ENCODE peak calls at places on chromosomes 4 and X, in ten cellular contexts. N is CD8-positive, alpha-beta T cell; E is effector memory CD4-positive, alpha-beta T cell; L is SK-N-SH; X is left ventricle myocardium inferior; Q is adrenal gland; M is fibroblast of lung; O is adipocyte; Y is thoracic aorta; V is H7. T is an unnamed sample.

GRCh38 chr4:150078996-150079581 is 844 bp downstream of the DCLK2 start:
- DNase-seq in N (no peak), E (no peak), L (peak; percentile 77), X (peak; percentile 34), Q (peak; percentile 31), M (peak; percentile 46), O (peak; percentile 67), Y (no peak), V (peak; percentile 74), T (no peak)

GRCh38 chr4:143241892-143242291 is 57.2 kb downstream of the USP38 start:
- DNase-seq in N (no peak), E (no peak), L (no peak), X (no peak), Q (no peak), M (no peak), O (no peak), Y (no peak), V (no peak), T (peak; percentile 14)

GRCh38 chrX:71210829-71211228 is 12.2 kb upstream of the GJB1 start:
- DNase-seq in N (no peak), E (no peak), L (no peak), X (no peak), Q (no peak), M (peak; percentile 34), O (peak; percentile 41), Y (no peak), V (no peak), T (no peak)

GRCh38 chrX:2272337-2272736 is 228.4 kb downstream of the DHRSX start:
- DNase-seq in N (no peak), E (no peak), L (no peak), X (no peak), Q (no peak), M (no peak), O (no peak), Y (no peak), V (peak; percentile 60), T (no peak)

GRCh38 chr4:113540859-113541258 is 220.7 kb downstream of the CAMK2D start:
- DNase-seq in N (no peak), E (no peak), L (no peak), X (no peak), Q (no peak), M (peak; percentile 46), O (no peak), Y (no peak), V (no peak), T (no peak)

GRCh38 chr4:186650401-186651180 is 73.1 kb downstream of the FAT1 start:
- DNase-seq in N (no peak), E (no peak), L (no peak), X (no peak), Q (no peak), M (no peak), O (no peak), Y (no peak), V (no peak), T (no peak)

GRCh38 chrX:2252331-2253065 is 248.3 kb downstream of the DHRSX start:
- DNase-seq in N (no peak), E (no peak), L (no peak), X (no peak), Q (no peak), M (no peak), O (no peak), Y (no peak), V (no peak), T (no peak)

GRCh38 chr4:82733636-82734035 is 65.0 kb downstream of the SCD5 start:
- DNase-seq in N (no peak), E (no peak), L (no peak), X (no peak), Q (peak; percentile 84), M (peak; percentile 72), O (peak; percentile 33), Y (no peak), V (no peak), T (no peak)

GRCh38 chrX:63934791-63935190 is 149.8 kb upstream of the ARHGEF9 start:
- DNase-seq in N (no peak), E (no peak), L (no peak), X (no peak), Q (no peak), M (no peak), O (no peak), Y (no peak), V (peak; percentile 3), T (no peak)

GRCh38 chrX:9379697-9380551 is 84.9 kb upstream of the TBL1X start:
- DNase-seq in N (no peak), E (no peak), L (no peak), X (no peak), Q (no peak), M (peak; percentile 16), O (peak; percentile 30), Y (no peak), V (no peak), T (peak; percentile 12)

GRCh38 chr4:133003169-133003568 is 145.9 kb upstream of the PCDH10 start:
- DNase-seq in N (no peak), E (no peak), L (no peak), X (no peak), Q (no peak), M (no peak), O (no peak), Y (no peak), V (no peak), T (no peak)

GRCh38 chr4:6225469-6225868 is 25.1 kb upstream of the JAKMIP1 start:
- DNase-seq in N (no peak), E (no peak), L (no peak), X (no peak), Q (no peak), M (peak; percentile 4), O (peak; percentile 39), Y (no peak), V (peak; percentile 85), T (peak; percentile 64)

GRCh38 chr4:112266823-112267222 is 18.9 kb downstream of the TIFA start:
- DNase-seq in N (no peak), E (no peak), L (peak; percentile 12), X (no peak), Q (no peak), M (peak; percentile 62), O (peak; percentile 69), Y (no peak), V (no peak), T (no peak)

GRCh38 chr4:128388352-128388630 is 100.7 kb upstream of the PGRMC2 start:
- DNase-seq in N (no peak), E (no peak), L (no peak), X (no peak), Q (no peak), M (no peak), O (no peak), Y (no peak), V (no peak), T (no peak)

GRCh38 chr4:3868146-3868840 is 102.1 kb downstream of the ADRA2C start:
- DNase-seq in N (no peak), E (no peak), L (no peak), X (peak; percentile 6), Q (no peak), M (peak; percentile 4), O (peak; percentile 34), Y (no peak), V (peak; percentile 88), T (peak; percentile 52)

DNA sequence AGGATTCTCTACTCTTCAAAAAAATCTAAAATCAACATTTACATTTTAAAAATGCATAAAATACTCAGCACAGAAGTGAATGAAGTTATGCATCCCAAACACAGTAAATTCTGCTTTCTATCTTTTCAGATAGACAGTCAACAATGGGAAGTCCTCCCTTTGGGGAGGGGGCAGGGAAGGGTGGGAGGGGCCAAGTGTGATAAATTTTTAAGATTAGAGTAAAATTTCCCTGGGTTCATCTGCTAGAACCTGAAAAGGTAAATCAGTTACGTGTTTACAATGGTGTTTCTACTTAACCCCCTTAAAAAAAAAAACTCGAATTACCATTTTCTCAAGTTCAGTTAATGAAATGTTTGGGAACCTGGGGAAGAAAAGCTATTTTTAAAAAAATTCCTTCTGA is 9.2 kb downstream of the PITX2 start:
- DNase-seq in N (no peak), E (no peak), L (no peak), X (no peak), Q (no peak), M (no peak), O (no peak), Y (no peak), V (no peak), T (no peak)
- H3K27me3 ChIP-seq in N (peaks cover 50% of the 10 kb centered on the region), E (peaks cover 75% of the 10 kb centered on the region), L (peaks cover 95% of the 10 kb centered on the region), X (peaks cover 100% of the 10 kb centered on the region), Q (peaks cover 85% of the 10 kb centered on the region), M (peaks cover 81% of the 10 kb centered on the region), O (peaks cover 31% of the 10 kb centered on the region), Y (peaks cover 52% of the 10 kb centered on the region), V (peaks cover 70% of the 10 kb centered on the region), T (peaks cover 4% of the 10 kb centered on the region)

DNA sequence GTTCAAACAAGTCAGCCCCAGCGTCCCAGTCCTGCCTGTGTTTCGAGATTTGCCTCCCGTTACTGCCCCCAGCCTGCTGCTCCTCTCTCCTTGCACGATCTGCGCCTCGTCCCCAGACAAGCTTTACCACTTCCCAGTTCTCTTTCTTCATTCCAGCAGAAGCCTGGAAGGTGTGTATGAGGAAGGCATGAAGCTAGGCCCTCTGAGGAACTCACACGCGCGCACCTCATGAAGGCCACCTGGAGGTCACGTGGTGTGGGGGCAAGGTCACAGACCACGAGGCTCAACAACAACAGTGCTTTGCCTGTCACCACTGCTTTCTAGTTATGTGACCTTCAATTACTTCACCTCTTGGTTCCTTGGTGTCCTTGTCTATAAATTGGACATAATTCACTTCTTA is 181.0 kb downstream of the PALLD start:
- DNase-seq in N (no peak), E (no peak), L (no peak), X (no peak), Q (no peak), M (no peak), O (no peak), Y (no peak), V (no peak), T (no peak)
- H3K36me3 ChIP-seq in N (no peaks in the 10 kb centered on the region), E (no peaks in the 10 kb centered on the region), L (peaks cover 20% of the 10 kb centered on the region), X (peaks cover 3% of the 10 kb centered on the region), Q (no peaks in the 10 kb centered on the region), M (no peaks in the 10 kb centered on the region), O (peaks cover 21% of the 10 kb centered on the region), Y (no peaks in the 10 kb centered on the region), V (no peaks in the 10 kb centered on the region), T (no peaks in the 10 kb centered on the region)

GRCh38 chrX:17442898-17443297 is 67.9 kb downstream of the NHS start:
- DNase-seq in N (no peak), E (no peak), L (no peak), X (no peak), Q (no peak), M (no peak), O (no peak), Y (no peak), V (no peak), T (no peak)
- H3K27me3 ChIP-seq in N (no peaks in the 10 kb centered on the region), E (no peaks in the 10 kb centered on the region), L (no peaks in the 10 kb centered on the region), X (no peaks in the 10 kb centered on the region), Q (peaks cover 4% of the 10 kb centered on the region), M (no peaks in the 10 kb centered on the region), O (no peaks in the 10 kb centered on the region), Y (no peaks in the 10 kb centered on the region), V (no peaks in the 10 kb centered on the region), T (no peaks in the 10 kb centered on the region)

DNA sequence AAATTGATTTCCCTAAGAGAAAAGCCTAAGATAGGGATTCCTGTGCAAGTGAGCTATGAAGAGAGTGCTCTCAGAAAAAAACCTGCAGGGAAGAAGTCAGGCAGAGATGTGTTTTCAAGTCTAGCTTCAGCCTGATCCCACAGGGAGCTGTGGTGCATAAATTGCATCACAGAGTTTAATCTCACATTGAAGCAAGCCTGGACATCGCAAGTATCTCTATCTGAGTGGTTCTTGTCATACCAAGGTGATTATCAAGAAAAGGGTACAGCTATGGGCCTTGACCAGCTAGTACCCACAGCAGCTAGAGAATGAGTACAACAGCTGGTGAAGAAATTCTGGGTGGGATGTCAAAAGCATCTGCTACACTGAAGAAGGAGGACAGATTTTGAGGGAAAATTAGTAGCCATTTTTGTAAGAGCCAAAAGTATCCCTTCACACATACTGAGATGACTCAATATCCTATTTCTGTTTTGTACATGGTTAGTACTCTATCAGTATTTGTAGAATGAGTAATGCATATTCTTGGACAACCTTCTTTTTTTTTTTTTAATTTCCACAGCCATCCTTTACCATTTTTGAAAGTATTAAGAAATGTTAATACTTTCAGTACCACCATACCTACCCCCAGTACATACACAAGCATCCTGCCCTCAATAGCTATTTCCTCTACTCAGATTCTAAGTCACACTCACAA is 708.9 kb downstream of the IL1RAPL1 start:
- DNase-seq in N (no peak), E (no peak), L (no peak), X (no peak), Q (no peak), M (peak; percentile 57), O (peak; percentile 20), Y (no peak), V (no peak), T (no peak)
- H3K36me3 ChIP-seq in N (no peaks in the 10 kb centered on the region), E (no peaks in the 10 kb centered on the region), L (no peaks in the 10 kb centered on the region), X (no peaks in the 10 kb centered on the region), Q (no peaks in the 10 kb centered on the region), M (no peaks in the 10 kb centered on the region), O (no peaks in the 10 kb centered on the region), Y (no peaks in the 10 kb centered on the region), V (no peaks in the 10 kb centered on the region), T (no peaks in the 10 kb centered on the region)

T was measured in DND-41.